ENCODE peak calls at places on chromosomes 3 and 15, in seven cellular contexts. N is fibroblast of lung; J is left ventricle myocardium inferior; E is AG08396; R is activated CD8-positive, alpha-beta memory T cell treated with anti-CD3 and anti-CD28 coated beads, Interleukin-2, amount 50 U/mL, for 48 hours; K is HFFc6; A is iris pigment epithelial cell. F is an unnamed sample.
A peak's percentile ranks its signal among the peaks of the same experiment; 100 is the strongest.

GRCh38 chr3:123876858-123877257 is 7.3 kb downstream of the MYLK start:
- DNase-seq in E (no peak), N (no peak), K (no peak), A (no peak), J (no peak), R (no peak), F (no peak)

GRCh38 chr3:109702252-109702651 is 364.9 kb upstream of the DPPA4 start:
- DNase-seq in K (no peak), N (peak; percentile 73), E (peak; percentile 12), A (peak; percentile 90), R (no peak), J (no peak), F (peak; percentile 95)

GRCh38 chr3:152241142-152242067 is 27.3 kb upstream of the MBNL1 start:
- DNase-seq in R (no peak), A (peak; percentile 73), N (no peak), E (no peak), J (no peak), K (no peak), F (peak; percentile 32)

GRCh38 chr15:90142216-90143175 is 40.2 kb upstream of the IDH2 start:
- DNase-seq in E (no peak), K (no peak), R (no peak), A (no peak), J (no peak), N (no peak), F (no peak)

GRCh38 chr3:107870989-107871638 is 219.7 kb downstream of the CD47 start:
- DNase-seq in E (no peak), K (no peak), R (no peak), A (no peak), J (no peak), N (no peak), F (no peak)

GRCh38 chr15:60351066-60351465 is 46.7 kb downstream of the ANXA2 start:
- DNase-seq in K (no peak), E (no peak), N (peak; percentile 45), R (no peak), J (no peak), A (no peak), F (no peak)

GRCh38 chr15:70723124-70723427 is 40.3 kb downstream of the UACA start:
- DNase-seq in J (no peak), A (no peak), E (no peak), R (no peak), K (no peak), N (no peak), F (no peak)

GRCh38 chr15:101469520-101470288 is 19.8 kb downstream of the PCSK6 start:
- DNase-seq in K (no peak), R (peak; percentile 26), A (no peak), J (no peak), E (no peak), N (no peak), F (no peak)

GRCh38 chr3:65677486-65677885 is 361.2 kb downstream of the MAGI1 start:
- DNase-seq in J (no peak), R (no peak), A (no peak), E (no peak), N (no peak), K (no peak), F (peak; percentile 19)

GRCh38 chr15:40282144-40282869 is 557 bp downstream of the ANKRD63 start:
- DNase-seq in A (peak; percentile 12), N (no peak), J (peak; percentile 44), R (peak; percentile 80), K (no peak), E (peak; percentile 58), F (no peak)

GRCh38 chr3:110343945-110344344 is 727.7 kb upstream of the NECTIN3 start:
- DNase-seq in N (no peak), K (peak; percentile 17), A (no peak), J (no peak), R (no peak), E (peak; percentile 8), F (no peak)

GRCh38 chr3:15271785-15272381 is 60.5 kb downstream of the SH3BP5 start:
- DNase-seq in A (no peak), R (peak; percentile 82), K (no peak), J (peak; percentile 50), N (no peak), E (no peak), F (no peak)

GRCh38 chr3:3699816-3700633 is 99.2 kb upstream of the LRRN1 start:
- DNase-seq in E (no peak), A (peak; percentile 8), N (no peak), R (no peak), J (no peak), K (no peak), F (peak; percentile 87)

GRCh38 chr15:77821188-77821958 is 188.7 kb upstream of the LINGO1 start:
- DNase-seq in E (peak; percentile 80), K (peak; percentile 31), R (peak; percentile 75), N (peak; percentile 54), A (peak; percentile 73), J (peak; percentile 42), F (peak; percentile 27)

GRCh38 chr15:31131853-31132375 is 30.4 kb upstream of the TRPM1 start:
- DNase-seq in E (no peak), N (no peak), K (no peak), R (no peak), A (no peak), J (no peak), F (no peak)

GRCh38 chr15:62138124-62138523 is 27.0 kb downstream of the C2CD4B start:
- DNase-seq in E (no peak), N (peak; percentile 73), A (peak; percentile 91), J (no peak), R (no peak), K (peak; percentile 5), F (peak; percentile 90)

GRCh38 chr15:49901867-49902775 is 216.9 kb downstream of the ATP8B4 start:
- DNase-seq in J (no peak), R (no peak), N (peak; percentile 83), E (no peak), K (peak; percentile 50), A (peak; percentile 73), F (peak; percentile 32)

GRCh38 chr15:71011503-71012155 is 103.6 kb upstream of the THSD4 start:
- DNase-seq in R (no peak), E (peak; percentile 39), K (peak; percentile 68), A (peak; percentile 78), J (no peak), N (peak; percentile 79), F (peak; percentile 64)

GRCh38 chr3:57816471-57817105 is 60.5 kb downstream of the SLMAP start:
- DNase-seq in K (peak; percentile 4), E (no peak), A (no peak), N (no peak), J (no peak), R (no peak), F (peak; percentile 35)

GRCh38 chr3:155382396-155383042 is 89.0 kb upstream of the STRIT1 start:
- DNase-seq in R (peak; percentile 59), A (peak; percentile 45), J (peak; percentile 77), N (peak; percentile 66), K (peak; percentile 52), E (peak; percentile 70), F (peak; percentile 14)

GRCh38 chr3:12289562-12289961 is 692 bp downstream of the PPARG start:
- DNase-seq in R (no peak), N (no peak), J (no peak), E (no peak), A (no peak), K (no peak), F (no peak)

GRCh38 chr3:142981901-142982773 is 18.7 kb upstream of the PAQR9 start:
- DNase-seq in R (no peak), K (no peak), J (no peak), N (no peak), E (no peak), A (no peak), F (no peak)

GRCh38 chr15:39431371-39431770 is 149.5 kb upstream of the THBS1 start:
- DNase-seq in K (no peak), A (peak; percentile 45), J (no peak), E (no peak), N (no peak), R (no peak), F (peak; percentile 69)

GRCh38 chr3:104612218-104612617 is 754.5 kb upstream of the ALCAM start:
- DNase-seq in E (no peak), N (no peak), A (no peak), K (no peak), R (no peak), J (no peak), F (no peak)

GRCh38 chr3:39407773-39408492 is 1.4 kb downstream of the RPSA start:
- DNase-seq in R (no peak), K (no peak), E (no peak), A (peak; percentile 35), J (no peak), N (peak; percentile 39), F (no peak)

GRCh38 chr15:26888761-26889160 is 21.9 kb downstream of the GABRA5 start:
- DNase-seq in N (no peak), K (no peak), R (no peak), E (no peak), A (no peak), J (no peak), F (no peak)

GRCh38 chr15:82146990-82147461 is 101.2 kb upstream of the MEX3B start:
- DNase-seq in A (peak; percentile 92), K (peak; percentile 78), E (peak; percentile 51), R (no peak), N (peak; percentile 67), J (no peak), F (peak; percentile 90)

GRCh38 chr3:184559336-184559735 is 2.2 kb upstream of the EPHB3 start:
- DNase-seq in J (no peak), A (no peak), E (no peak), R (no peak), N (no peak), K (no peak), F (no peak)

GRCh38 chr15:38817427-38818155 is 253.0 kb upstream of the RASGRP1 start:
- DNase-seq in J (peak; percentile 80), R (peak; percentile 97), E (peak; percentile 73), N (peak; percentile 53), K (peak; percentile 88), A (peak; percentile 42), F (peak; percentile 42)

GRCh38 chr3:69671082-69671952 is 67.9 kb upstream of the MITF start:
- DNase-seq in J (peak; percentile 24), R (no peak), K (peak; percentile 28), A (peak; percentile 37), E (peak; percentile 68), N (peak; percentile 66), F (no peak)

F was measured in astrocyte.